ENCODE peak calls at places on chromosomes 5 and 9, in ten cellular contexts. One of them, this sample, is unnamed.

GRCh38 chr9:101383361-101383760 is 1.4 kb downstream of the BAAT start:
- DNase-seq in endothelial cell: no peak
- DNase-seq in germinal center: no peak
- DNase-seq in fibroblast of the aortic adventitia: no peak
- DNase-seq in Calu3: no peak
- DNase-seq in A549: no peak
- DNase-seq in T-helper 1 cell: no peak
- DNase-seq in activated CD8-positive, alpha-beta T cell treated with anti-CD3 and anti-CD28 coated beads for 36 hours: no peak
- DNase-seq in hypothalamus: no peak
- DNase-seq in iris pigment epithelial cell: no peak
- DNase-seq in this sample: no peak

GRCh38 chr9:113705938-113706519 is 170.1 kb upstream of the ZNF618 start:
- DNase-seq in endothelial cell: no peak
- DNase-seq in germinal center: no peak
- DNase-seq in fibroblast of the aortic adventitia: no peak
- DNase-seq in Calu3: no peak
- DNase-seq in A549: no peak
- DNase-seq in T-helper 1 cell: no peak
- DNase-seq in activated CD8-positive, alpha-beta T cell treated with anti-CD3 and anti-CD28 coated beads for 36 hours: no peak
- DNase-seq in hypothalamus: no peak
- DNase-seq in iris pigment epithelial cell: no peak
- DNase-seq in this sample: no peak

GRCh38 chr5:10507575-10508024 is 56.3 kb upstream of the ANKRD33B start:
- DNase-seq in endothelial cell: no peak
- DNase-seq in germinal center: no peak
- DNase-seq in fibroblast of the aortic adventitia: peak; percentile 36
- DNase-seq in Calu3: no peak
- DNase-seq in A549: peak; percentile 79
- DNase-seq in T-helper 1 cell: no peak
- DNase-seq in activated CD8-positive, alpha-beta T cell treated with anti-CD3 and anti-CD28 coated beads for 36 hours: no peak
- DNase-seq in hypothalamus: no peak
- DNase-seq in iris pigment epithelial cell: peak; percentile 62
- DNase-seq in this sample: no peak

GRCh38 chr5:87885727-87886126 is 382.9 kb downstream of the TMEM161B start:
- DNase-seq in endothelial cell: no peak
- DNase-seq in germinal center: no peak
- DNase-seq in fibroblast of the aortic adventitia: no peak
- DNase-seq in Calu3: no peak
- DNase-seq in A549: no peak
- DNase-seq in T-helper 1 cell: no peak
- DNase-seq in activated CD8-positive, alpha-beta T cell treated with anti-CD3 and anti-CD28 coated beads for 36 hours: no peak
- DNase-seq in hypothalamus: no peak
- DNase-seq in iris pigment epithelial cell: no peak
- DNase-seq in this sample: no peak

GRCh38 chr9:123507992-123508391 is 152.0 kb downstream of the CRB2 start:
- DNase-seq in endothelial cell: no peak
- DNase-seq in germinal center: no peak
- DNase-seq in fibroblast of the aortic adventitia: peak; percentile 56
- DNase-seq in Calu3: no peak
- DNase-seq in A549: no peak
- DNase-seq in T-helper 1 cell: no peak
- DNase-seq in activated CD8-positive, alpha-beta T cell treated with anti-CD3 and anti-CD28 coated beads for 36 hours: no peak
- DNase-seq in hypothalamus: no peak
- DNase-seq in iris pigment epithelial cell: no peak
- DNase-seq in this sample: no peak

GRCh38 chr5:109029847-109030246 is 282.1 kb downstream of the FER start:
- DNase-seq in endothelial cell: no peak
- DNase-seq in germinal center: no peak
- DNase-seq in fibroblast of the aortic adventitia: no peak
- DNase-seq in Calu3: no peak
- DNase-seq in A549: no peak
- DNase-seq in T-helper 1 cell: no peak
- DNase-seq in activated CD8-positive, alpha-beta T cell treated with anti-CD3 and anti-CD28 coated beads for 36 hours: no peak
- DNase-seq in hypothalamus: no peak
- DNase-seq in iris pigment epithelial cell: no peak
- DNase-seq in this sample: no peak

GRCh38 chr5:64690417-64691151 is at the start of gene SHISAL2B:
- DNase-seq in endothelial cell: peak; percentile 50
- DNase-seq in germinal center: peak; percentile 10
- DNase-seq in fibroblast of the aortic adventitia: peak; percentile 12
- DNase-seq in Calu3: peak; percentile 26
- DNase-seq in A549: peak; percentile 22
- DNase-seq in T-helper 1 cell: no peak
- DNase-seq in activated CD8-positive, alpha-beta T cell treated with anti-CD3 and anti-CD28 coated beads for 36 hours: peak; percentile 14
- DNase-seq in hypothalamus: no peak
- DNase-seq in iris pigment epithelial cell: peak; percentile 36
- DNase-seq in this sample: peak; percentile 25

GRCh38 chr9:76453785-76454184 is 5.2 kb upstream of the GCNT1 start:
- DNase-seq in endothelial cell: no peak
- DNase-seq in germinal center: no peak
- DNase-seq in fibroblast of the aortic adventitia: peak; percentile 89
- DNase-seq in Calu3: no peak
- DNase-seq in A549: no peak
- DNase-seq in T-helper 1 cell: no peak
- DNase-seq in activated CD8-positive, alpha-beta T cell treated with anti-CD3 and anti-CD28 coated beads for 36 hours: no peak
- DNase-seq in hypothalamus: no peak
- DNase-seq in iris pigment epithelial cell: peak; percentile 91
- DNase-seq in this sample: no peak

GRCh38 chr5:107874810-107875209 is 204.1 kb upstream of the EFNA5 start:
- DNase-seq in endothelial cell: no peak
- DNase-seq in germinal center: no peak
- DNase-seq in fibroblast of the aortic adventitia: no peak
- DNase-seq in Calu3: no peak
- DNase-seq in A549: no peak
- DNase-seq in T-helper 1 cell: no peak
- DNase-seq in activated CD8-positive, alpha-beta T cell treated with anti-CD3 and anti-CD28 coated beads for 36 hours: peak; percentile 5
- DNase-seq in hypothalamus: no peak
- DNase-seq in iris pigment epithelial cell: no peak
- DNase-seq in this sample: no peak

GRCh38 chr9:33167949-33168535 is 906 bp upstream of the B4GALT1 start:
- DNase-seq in endothelial cell: no peak
- DNase-seq in germinal center: peak; percentile 31
- DNase-seq in fibroblast of the aortic adventitia: no peak
- DNase-seq in Calu3: no peak
- DNase-seq in A549: no peak
- DNase-seq in T-helper 1 cell: no peak
- DNase-seq in activated CD8-positive, alpha-beta T cell treated with anti-CD3 and anti-CD28 coated beads for 36 hours: peak; percentile 38
- DNase-seq in hypothalamus: no peak
- DNase-seq in iris pigment epithelial cell: no peak
- DNase-seq in this sample: no peak

This sample was measured in NCI-H345.